ENCODE peak calls at places on chromosome 5, in nine cellular contexts. One of them, this sample, is unnamed.

GRCh38 chr5:173303878-173304590 is 24.2 kb downstream of the STC2 start:
- DNase-seq in cardiac muscle cell: peak
- DNase-seq in psoas muscle: no peak
- DNase-seq in A549: no peak
- DNase-seq in cardiac fibroblast: no peak
- DNase-seq in HFF-Myc: no peak
- DNase-seq in spleen: no peak
- DNase-seq in epithelial cell of esophagus: no peak
- DNase-seq in CD8-positive, alpha-beta T cell: no peak
- DNase-seq in this sample: no peak

GRCh38 chr5:33933723-33934544 is 2.3 kb upstream of the RXFP3 start:
- DNase-seq in cardiac muscle cell: no peak
- DNase-seq in psoas muscle: no peak
- DNase-seq in A549: no peak
- DNase-seq in cardiac fibroblast: no peak
- DNase-seq in HFF-Myc: no peak
- DNase-seq in spleen: no peak
- DNase-seq in epithelial cell of esophagus: no peak
- DNase-seq in CD8-positive, alpha-beta T cell: no peak
- DNase-seq in this sample: no peak

GRCh38 chr5:26236936-26237335 is 801.5 kb downstream of the CDH9 start:
- DNase-seq in cardiac muscle cell: no peak
- DNase-seq in psoas muscle: no peak
- DNase-seq in A549: no peak
- DNase-seq in cardiac fibroblast: no peak
- DNase-seq in HFF-Myc: no peak
- DNase-seq in spleen: no peak
- DNase-seq in epithelial cell of esophagus: no peak
- DNase-seq in CD8-positive, alpha-beta T cell: no peak
- DNase-seq in this sample: no peak

GRCh38 chr5:169178754-169179153 is 122.2 kb downstream of the SLIT3 start:
- DNase-seq in cardiac muscle cell: no peak
- DNase-seq in psoas muscle: no peak
- DNase-seq in A549: no peak
- DNase-seq in cardiac fibroblast: no peak
- DNase-seq in HFF-Myc: no peak
- DNase-seq in spleen: no peak
- DNase-seq in epithelial cell of esophagus: no peak
- DNase-seq in CD8-positive, alpha-beta T cell: no peak
- DNase-seq in this sample: no peak

GRCh38 chr5:59158165-59158564 is 575.3 kb downstream of the RAB3C start:
- DNase-seq in cardiac muscle cell: no peak
- DNase-seq in psoas muscle: no peak
- DNase-seq in A549: peak
- DNase-seq in cardiac fibroblast: peak
- DNase-seq in HFF-Myc: no peak
- DNase-seq in spleen: no peak
- DNase-seq in epithelial cell of esophagus: peak
- DNase-seq in CD8-positive, alpha-beta T cell: no peak
- DNase-seq in this sample: no peak

GRCh38 chr5:132431682-132432081 is 58.9 kb downstream of the IRF1 start:
- DNase-seq in cardiac muscle cell: no peak
- DNase-seq in psoas muscle: no peak
- DNase-seq in A549: no peak
- DNase-seq in cardiac fibroblast: no peak
- DNase-seq in HFF-Myc: no peak
- DNase-seq in spleen: no peak
- DNase-seq in epithelial cell of esophagus: no peak
- DNase-seq in CD8-positive, alpha-beta T cell: no peak
- DNase-seq in this sample: no peak

GRCh38 chr5:65037845-65038815 is 269.4 kb downstream of the CWC27 start:
- DNase-seq in cardiac muscle cell: no peak
- DNase-seq in psoas muscle: no peak
- DNase-seq in A549: peak
- DNase-seq in cardiac fibroblast: no peak
- DNase-seq in HFF-Myc: no peak
- DNase-seq in spleen: no peak
- DNase-seq in epithelial cell of esophagus: peak
- DNase-seq in CD8-positive, alpha-beta T cell: peak
- DNase-seq in this sample: no peak

GRCh38 chr5:163705983-163706771 is 200.8 kb downstream of the MAT2B start:
- DNase-seq in cardiac muscle cell: peak
- DNase-seq in psoas muscle: no peak
- DNase-seq in A549: no peak
- DNase-seq in cardiac fibroblast: peak
- DNase-seq in HFF-Myc: peak
- DNase-seq in spleen: no peak
- DNase-seq in epithelial cell of esophagus: peak
- DNase-seq in CD8-positive, alpha-beta T cell: no peak
- DNase-seq in this sample: no peak

GRCh38 chr5:91175708-91176107 is 207.4 kb downstream of the ARRDC3 start:
- DNase-seq in cardiac muscle cell: no peak
- DNase-seq in psoas muscle: no peak
- DNase-seq in A549: no peak
- DNase-seq in cardiac fibroblast: no peak
- DNase-seq in HFF-Myc: no peak
- DNase-seq in spleen: no peak
- DNase-seq in epithelial cell of esophagus: no peak
- DNase-seq in CD8-positive, alpha-beta T cell: no peak
- DNase-seq in this sample: no peak

GRCh38 chr5:58286741-58287140 is 173.1 kb downstream of the PLK2 start:
- DNase-seq in cardiac muscle cell: no peak
- DNase-seq in psoas muscle: no peak
- DNase-seq in A549: no peak
- DNase-seq in cardiac fibroblast: no peak
- DNase-seq in HFF-Myc: no peak
- DNase-seq in spleen: no peak
- DNase-seq in epithelial cell of esophagus: no peak
- DNase-seq in CD8-positive, alpha-beta T cell: no peak
- DNase-seq in this sample: no peak

GRCh38 chr5:54881286-54882005 is 103.9 kb downstream of the ESM1 start:
- DNase-seq in cardiac muscle cell: no peak
- DNase-seq in psoas muscle: no peak
- DNase-seq in A549: no peak
- DNase-seq in cardiac fibroblast: no peak
- DNase-seq in HFF-Myc: no peak
- DNase-seq in spleen: no peak
- DNase-seq in epithelial cell of esophagus: peak
- DNase-seq in CD8-positive, alpha-beta T cell: no peak
- DNase-seq in this sample: no peak

GRCh38 chr5:88377240-88377639 is 108.6 kb upstream of the TMEM161B start:
- DNase-seq in cardiac muscle cell: no peak
- DNase-seq in psoas muscle: no peak
- DNase-seq in A549: no peak
- DNase-seq in cardiac fibroblast: no peak
- DNase-seq in HFF-Myc: no peak
- DNase-seq in spleen: no peak
- DNase-seq in epithelial cell of esophagus: no peak
- DNase-seq in CD8-positive, alpha-beta T cell: no peak
- DNase-seq in this sample: no peak

GRCh38 chr5:116858705-116859333 is 284.2 kb upstream of the SEMA6A start:
- DNase-seq in cardiac muscle cell: no peak
- DNase-seq in psoas muscle: no peak
- DNase-seq in A549: no peak
- DNase-seq in cardiac fibroblast: no peak
- DNase-seq in HFF-Myc: no peak
- DNase-seq in spleen: no peak
- DNase-seq in epithelial cell of esophagus: no peak
- DNase-seq in CD8-positive, alpha-beta T cell: no peak
- DNase-seq in this sample: no peak

GRCh38 chr5:169581580-169582227 is 1.9 kb upstream of the SPDL1 start:
- DNase-seq in cardiac muscle cell: peak
- DNase-seq in psoas muscle: no peak
- DNase-seq in A549: peak
- DNase-seq in cardiac fibroblast: peak
- DNase-seq in HFF-Myc: no peak
- DNase-seq in spleen: no peak
- DNase-seq in epithelial cell of esophagus: peak
- DNase-seq in CD8-positive, alpha-beta T cell: peak
- DNase-seq in this sample: peak

GRCh38 chr5:71880531-71880930 is 161.5 kb downstream of the CARTPT start:
- DNase-seq in cardiac muscle cell: no peak
- DNase-seq in psoas muscle: no peak
- DNase-seq in A549: no peak
- DNase-seq in cardiac fibroblast: no peak
- DNase-seq in HFF-Myc: no peak
- DNase-seq in spleen: no peak
- DNase-seq in epithelial cell of esophagus: no peak
- DNase-seq in CD8-positive, alpha-beta T cell: no peak
- DNase-seq in this sample: no peak
- TF ChIP-seq CTCF in cardiac muscle cell: no peak
- TF ChIP-seq CTCF in psoas muscle: no peak
- TF ChIP-seq CTCF in A549: no peak
- TF ChIP-seq CTCF in cardiac fibroblast: no peak
- TF ChIP-seq CTCF in HFF-Myc: no peak
- TF ChIP-seq CTCF in spleen: no peak
- TF ChIP-seq CTCF in epithelial cell of esophagus: no peak
- TF ChIP-seq CTCF in CD8-positive, alpha-beta T cell: no peak
- TF ChIP-seq CTCF in this sample: no peak

DNA sequence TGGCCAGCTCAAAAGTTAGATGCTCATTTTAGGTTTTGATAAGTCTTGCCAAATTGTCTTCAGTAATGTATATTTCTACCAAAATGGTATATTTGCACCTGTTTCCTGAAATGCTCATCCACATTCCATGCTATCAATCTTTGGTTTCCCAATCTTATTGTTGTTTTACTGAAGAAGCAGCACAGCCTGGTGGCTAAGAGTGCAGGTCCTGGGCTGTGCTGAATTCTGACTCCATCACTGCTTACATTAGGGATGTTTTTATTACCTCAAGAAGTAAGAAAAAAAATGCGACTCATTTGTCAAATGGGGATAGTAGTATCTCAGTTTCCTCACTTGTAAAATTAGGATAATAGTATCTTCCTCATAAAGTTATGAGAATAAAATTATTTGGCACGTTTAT is 13.6 kb upstream of the S100Z start:
- DNase-seq in cardiac muscle cell: no peak
- DNase-seq in psoas muscle: no peak
- DNase-seq in A549: no peak
- DNase-seq in cardiac fibroblast: no peak
- DNase-seq in HFF-Myc: no peak
- DNase-seq in spleen: no peak
- DNase-seq in epithelial cell of esophagus: no peak
- DNase-seq in CD8-positive, alpha-beta T cell: no peak
- DNase-seq in this sample: no peak
- TF ChIP-seq CTCF in cardiac muscle cell: no peak
- TF ChIP-seq CTCF in psoas muscle: no peak
- TF ChIP-seq CTCF in A549: peak
- TF ChIP-seq CTCF in cardiac fibroblast: peak
- TF ChIP-seq CTCF in HFF-Myc: peak
- TF ChIP-seq CTCF in spleen: no peak
- TF ChIP-seq CTCF in epithelial cell of esophagus: peak
- TF ChIP-seq CTCF in CD8-positive, alpha-beta T cell: no peak
- TF ChIP-seq CTCF in this sample: no peak

DNA sequence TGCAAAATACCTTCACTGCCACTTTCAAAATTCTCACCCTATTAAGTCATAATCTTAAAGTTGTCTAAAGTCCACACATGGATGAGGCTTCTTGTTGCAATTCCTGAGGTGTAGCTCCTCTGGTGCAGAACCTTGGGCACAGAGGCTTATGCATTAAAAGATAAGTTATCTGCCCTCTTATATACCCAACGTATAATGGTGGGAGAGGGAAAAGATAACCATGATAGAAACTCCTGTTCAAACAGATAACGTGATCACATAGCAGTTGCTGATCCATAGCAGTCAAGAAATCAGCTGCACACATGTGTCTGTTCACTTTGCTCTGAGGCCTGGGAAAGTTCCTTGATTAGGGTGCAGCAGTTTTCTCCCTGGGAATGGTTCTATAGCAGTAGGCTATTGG is 1767.1 kb downstream of the MAT2B start:
- DNase-seq in cardiac muscle cell: no peak
- DNase-seq in psoas muscle: no peak
- DNase-seq in A549: no peak
- DNase-seq in cardiac fibroblast: no peak
- DNase-seq in HFF-Myc: no peak
- DNase-seq in spleen: no peak
- DNase-seq in epithelial cell of esophagus: no peak
- DNase-seq in CD8-positive, alpha-beta T cell: no peak
- DNase-seq in this sample: no peak
- TF ChIP-seq CTCF in cardiac muscle cell: no peak
- TF ChIP-seq CTCF in psoas muscle: no peak
- TF ChIP-seq CTCF in A549: no peak
- TF ChIP-seq CTCF in cardiac fibroblast: no peak
- TF ChIP-seq CTCF in HFF-Myc: no peak
- TF ChIP-seq CTCF in spleen: no peak
- TF ChIP-seq CTCF in epithelial cell of esophagus: no peak
- TF ChIP-seq CTCF in CD8-positive, alpha-beta T cell: no peak
- TF ChIP-seq CTCF in this sample: no peak

DNA sequence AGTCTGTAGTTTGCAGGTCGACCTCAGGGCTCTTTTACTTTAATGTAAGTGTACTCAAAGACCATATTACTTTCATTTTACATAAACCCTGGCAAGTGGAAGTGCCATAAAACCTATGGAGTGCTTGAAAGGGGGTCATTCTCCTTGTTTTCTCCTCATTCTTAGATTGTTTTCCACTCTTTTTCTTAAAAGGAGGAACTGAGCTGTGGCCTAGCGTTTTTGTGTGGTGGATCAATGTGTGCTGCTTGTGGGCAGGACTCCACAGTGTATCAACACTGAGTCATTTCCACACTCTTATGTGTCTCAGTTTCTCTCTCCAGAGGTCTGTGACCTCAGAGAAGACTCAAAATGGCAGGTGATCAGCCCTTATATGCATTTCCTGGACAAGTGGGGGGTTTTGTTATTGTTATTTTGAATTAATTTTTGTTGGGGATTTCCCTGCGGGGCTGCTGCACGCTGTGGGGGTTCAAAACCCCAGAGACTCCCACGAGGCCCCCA is 516.1 kb upstream of the CDH10 start:
- DNase-seq in cardiac muscle cell: no peak
- DNase-seq in psoas muscle: no peak
- DNase-seq in A549: no peak
- DNase-seq in cardiac fibroblast: no peak
- DNase-seq in HFF-Myc: no peak
- DNase-seq in spleen: no peak
- DNase-seq in epithelial cell of esophagus: no peak
- DNase-seq in CD8-positive, alpha-beta T cell: no peak
- DNase-seq in this sample: no peak
- TF ChIP-seq CTCF in cardiac muscle cell: no peak
- TF ChIP-seq CTCF in psoas muscle: no peak
- TF ChIP-seq CTCF in A549: no peak
- TF ChIP-seq CTCF in cardiac fibroblast: no peak
- TF ChIP-seq CTCF in HFF-Myc: no peak
- TF ChIP-seq CTCF in spleen: no peak
- TF ChIP-seq CTCF in epithelial cell of esophagus: no peak
- TF ChIP-seq CTCF in CD8-positive, alpha-beta T cell: no peak
- TF ChIP-seq CTCF in this sample: no peak

GRCh38 chr5:37554403-37554739 is 175.3 kb downstream of the WDR70 start:
- DNase-seq in cardiac muscle cell: no peak
- DNase-seq in psoas muscle: no peak
- DNase-seq in A549: no peak
- DNase-seq in cardiac fibroblast: no peak
- DNase-seq in HFF-Myc: no peak
- DNase-seq in spleen: no peak
- DNase-seq in epithelial cell of esophagus: no peak
- DNase-seq in CD8-positive, alpha-beta T cell: no peak
- DNase-seq in this sample: no peak
- TF ChIP-seq CTCF in cardiac muscle cell: no peak
- TF ChIP-seq CTCF in psoas muscle: no peak
- TF ChIP-seq CTCF in A549: no peak
- TF ChIP-seq CTCF in cardiac fibroblast: no peak
- TF ChIP-seq CTCF in HFF-Myc: no peak
- TF ChIP-seq CTCF in spleen: no peak
- TF ChIP-seq CTCF in epithelial cell of esophagus: no peak
- TF ChIP-seq CTCF in CD8-positive, alpha-beta T cell: no peak
- TF ChIP-seq CTCF in this sample: no peak